ENCODE peak calls at places on chromosomes 16 and 17, in five cellular contexts. J, L, Y, T and N are unnamed samples.

GRCh38 chr16:29148867-29149272 is 164.0 kb downstream of the LAT start:
- DNase-seq in J (no peak), L (no peak), Y (no peak), T (peak), N (peak)

GRCh38 chr16:88924834-88925539 is 52.0 kb downstream of the CBFA2T3 start:
- DNase-seq in J (no peak), L (peak), Y (peak), T (no peak), N (peak)

GRCh38 chr17:29722411-29723198 is 99.9 kb upstream of the CORO6 start:
- DNase-seq in J (no peak), L (no peak), Y (peak), T (no peak), N (peak)

GRCh38 chr16:31875112-31875803 is 1.7 kb downstream of the ZNF267 start:
- DNase-seq in J (no peak), L (peak), Y (no peak), T (no peak), N (no peak)

GRCh38 chr17:77173104-77173503 is 32.3 kb downstream of the SEC14L1 start:
- DNase-seq in J (no peak), L (no peak), Y (no peak), T (no peak), N (no peak)

GRCh38 chr16:68508013-68508412 is 31.1 kb upstream of the ZFP90 start:
- DNase-seq in J (no peak), L (no peak), Y (no peak), T (no peak), N (no peak)

GRCh38 chr16:57952909-57953308 is 18.0 kb downstream of the CNGB1 start:
- DNase-seq in J (no peak), L (no peak), Y (no peak), T (no peak), N (peak)

GRCh38 chr16:14511798-14512131 is 118.3 kb downstream of the PARN start:
- DNase-seq in J (no peak), L (no peak), Y (no peak), T (no peak), N (no peak)

GRCh38 chr16:85029981-85030381 is 2.4 kb downstream of the KIAA0513 start:
- DNase-seq in J (no peak), L (no peak), Y (no peak), T (no peak), N (peak)

GRCh38 chr17:72115789-72116520 is 4.9 kb upstream of the SOX9 start:
- DNase-seq in J (no peak), L (no peak), Y (no peak), T (no peak), N (peak)

GRCh38 chr17:28227278-28228108 is 91.5 kb upstream of the TMEM97 start:
- DNase-seq in J (no peak), L (no peak), Y (peak), T (no peak), N (peak)

GRCh38 chr17:51475650-51476221 is 215.4 kb downstream of the UTP18 start:
- DNase-seq in J (no peak), L (no peak), Y (no peak), T (no peak), N (no peak)

GRCh38 chr17:42055003-42055402 is 4.6 kb upstream of the C17orf113 start:
- DNase-seq in J (no peak), L (no peak), Y (no peak), T (no peak), N (no peak)

GRCh38 chr16:86016201-86016965 is 117.4 kb downstream of the IRF8 start:
- DNase-seq in J (peak), L (peak), Y (peak), T (no peak), N (no peak)

GRCh38 chr16:70663524-70664324 is 17.4 kb downstream of the IL34 start:
- DNase-seq in J (no peak), L (no peak), Y (no peak), T (no peak), N (peak)

GRCh38 chr17:81494984-81495383 is 17.6 kb downstream of the ACTG1 start:
- DNase-seq in J (no peak), L (no peak), Y (no peak), T (no peak), N (no peak)

GRCh38 chr17:41592601-41593305 is 6.1 kb upstream of the KRT14 start:
- DNase-seq in J (no peak), L (no peak), Y (no peak), T (no peak), N (no peak)

GRCh38 chr17:8709006-8709405 is 35.6 kb downstream of the CCDC42 start:
- DNase-seq in J (no peak), L (no peak), Y (no peak), T (no peak), N (no peak)

GRCh38 chr16:2752850-2753522 is 548 bp downstream of the SRRM2 start:
- DNase-seq in J (peak), L (peak), Y (no peak), T (no peak), N (peak)

GRCh38 chr16:4535627-4536108 is 2.9 kb downstream of the CDIP1 start:
- DNase-seq in J (no peak), L (no peak), Y (no peak), T (no peak), N (no peak)

GRCh38 chr16:87380875-87381274 is 2.7 kb downstream of the FBXO31 start:
- DNase-seq in J (no peak), L (no peak), Y (no peak), T (no peak), N (no peak)

GRCh38 chr16:77784441-77785356 is 3.7 kb upstream of the VAT1L start:
- DNase-seq in J (no peak), L (no peak), Y (no peak), T (no peak), N (no peak)

GRCh38 chr16:4052801-4053662 is 63.2 kb downstream of the ADCY9 start:
- DNase-seq in J (peak), L (no peak), Y (peak), T (no peak), N (no peak)

GRCh38 chr17:82752371-82753200 is 721 bp downstream of the TBCD start:
- DNase-seq in J (no peak), L (no peak), Y (no peak), T (no peak), N (peak)

GRCh38 chr17:67942810-67943209 is 53.5 kb downstream of the C17orf58 start:
- DNase-seq in J (no peak), L (no peak), Y (no peak), T (no peak), N (no peak)